ENCODE peak calls at places on chromosome X, in four cellular contexts. One of them, this sample, is unnamed.

GRCh38 chrX:155055494-155055893 is 15.4 kb downstream of the CMC4 start:
- DNase-seq in K562: no peak
- DNase-seq in GM12878: no peak
- DNase-seq in GM12891: no peak
- DNase-seq in this sample: no peak

GRCh38 chrX:151754042-151754419 is 19.5 kb downstream of the CNGA2 start:
- DNase-seq in K562: no peak
- DNase-seq in GM12891: no peak
- DNase-seq in GM12878: no peak
- DNase-seq in this sample: no peak

GRCh38 chrX:17655232-17656034 is 81.9 kb upstream of the SCML1 start:
- DNase-seq in K562: no peak
- DNase-seq in GM12891: no peak
- DNase-seq in GM12878: no peak
- DNase-seq in this sample: no peak

GRCh38 chrX:14776901-14777300 is 96.0 kb downstream of the FANCB start:
- DNase-seq in GM12878: no peak
- DNase-seq in K562: no peak
- DNase-seq in GM12891: no peak
- DNase-seq in this sample: no peak

GRCh38 chrX:97498093-97498492 is 614.4 kb downstream of the RPA4 start:
- DNase-seq in GM12878: no peak
- DNase-seq in K562: no peak
- DNase-seq in GM12891: no peak
- DNase-seq in this sample: no peak

GRCh38 chrX:38426785-38427184 is 74.4 kb downstream of the OTC start:
- DNase-seq in GM12891: no peak
- DNase-seq in GM12878: no peak
- DNase-seq in K562: no peak
- DNase-seq in this sample: no peak

GRCh38 chrX:47645530-47645929 is 4.8 kb downstream of the ELK1 start:
- DNase-seq in K562: no peak
- DNase-seq in GM12891: no peak
- DNase-seq in GM12878: no peak
- DNase-seq in this sample: no peak

GRCh38 chrX:138756234-138756633 is 44.7 kb upstream of the FGF13 start:
- DNase-seq in GM12891: no peak
- DNase-seq in K562: no peak
- DNase-seq in GM12878: no peak
- DNase-seq in this sample: no peak

GRCh38 chrX:22032084-22032483 is at the start of gene PHEX:
- DNase-seq in GM12891: no peak
- DNase-seq in GM12878: no peak
- DNase-seq in K562: no peak
- DNase-seq in this sample: no peak

GRCh38 chrX:155026420-155026726 is 271 bp upstream of the FUNDC2 start:
- DNase-seq in GM12878: no peak
- DNase-seq in K562: no peak
- DNase-seq in GM12891: no peak
- DNase-seq in this sample: no peak

GRCh38 chrX:115413246-115413878 is 123.8 kb downstream of the LUZP4 start:
- DNase-seq in K562: no peak
- DNase-seq in GM12878: no peak
- DNase-seq in GM12891: no peak
- DNase-seq in this sample: no peak

GRCh38 chrX:120741452-120741851 is 111.6 kb upstream of the C1GALT1C1 start:
- DNase-seq in GM12878: no peak
- DNase-seq in K562: no peak
- DNase-seq in GM12891: no peak
- DNase-seq in this sample: no peak

GRCh38 chrX:130952266-130953043 is 49.4 kb upstream of the ENOX2 start:
- DNase-seq in K562: peak
- DNase-seq in GM12878: no peak
- DNase-seq in GM12891: no peak
- DNase-seq in this sample: no peak

GRCh38 chrX:17802756-17803155 is 58.3 kb downstream of the RAI2 start:
- DNase-seq in GM12891: no peak
- DNase-seq in K562: no peak
- DNase-seq in GM12878: no peak
- DNase-seq in this sample: no peak

GRCh38 chrX:92260102-92260501 is 480.9 kb downstream of the PCDH11X start:
- DNase-seq in GM12891: no peak
- DNase-seq in K562: no peak
- DNase-seq in GM12878: no peak
- DNase-seq in this sample: no peak

GRCh38 chrX:125131146-125131545 is 188.5 kb upstream of the TEX13C start:
- DNase-seq in K562: no peak
- DNase-seq in GM12878: no peak
- DNase-seq in GM12891: no peak
- DNase-seq in this sample: no peak

GRCh38 chrX:130295519-130296314 is 27.0 kb upstream of the ZNF280C start:
- DNase-seq in K562: no peak
- DNase-seq in GM12878: no peak
- DNase-seq in GM12891: no peak
- DNase-seq in this sample: no peak

GRCh38 chrX:9542106-9542764 is 77.4 kb downstream of the TBL1X start:
- DNase-seq in K562: no peak
- DNase-seq in GM12891: no peak
- DNase-seq in GM12878: no peak
- DNase-seq in this sample: no peak

GRCh38 chrX:118961866-118962560 is 12.4 kb upstream of the LONRF3 start:
- DNase-seq in GM12878: no peak
- DNase-seq in K562: no peak
- DNase-seq in GM12891: no peak
- DNase-seq in this sample: no peak

GRCh38 chrX:49247346-49247745 is 12.1 kb downstream of the CCDC22 start:
- DNase-seq in GM12878: no peak
- DNase-seq in GM12891: no peak
- DNase-seq in K562: no peak
- DNase-seq in this sample: no peak

GRCh38 chrX:110180176-110180927 is 137.5 kb downstream of the AMMECR1 start:
- DNase-seq in GM12891: no peak
- DNase-seq in GM12878: no peak
- DNase-seq in K562: no peak
- DNase-seq in this sample: no peak

GRCh38 chrX:131778269-131779218 is 234.7 kb downstream of the OR13H1 start:
- DNase-seq in GM12891: no peak
- DNase-seq in K562: no peak
- DNase-seq in GM12878: peak
- DNase-seq in this sample: peak

GRCh38 chrX:2588049-2588448 is 87.3 kb upstream of the DHRSX start:
- DNase-seq in GM12878: no peak
- DNase-seq in K562: no peak
- DNase-seq in GM12891: no peak
- DNase-seq in this sample: no peak

GRCh38 chrX:96314974-96315373 is 369.7 kb upstream of the DIAPH2 start:
- DNase-seq in GM12878: no peak
- DNase-seq in GM12891: no peak
- DNase-seq in K562: no peak
- DNase-seq in this sample: no peak

GRCh38 chrX:130024127-130024526 is 41.7 kb downstream of the BCORL1 start:
- DNase-seq in GM12878: peak
- DNase-seq in GM12891: peak
- DNase-seq in K562: peak
- DNase-seq in this sample: peak

GRCh38 chrX:9227276-9227675 is 193.3 kb upstream of the FAM9B start:
- DNase-seq in GM12878: no peak
- DNase-seq in K562: no peak
- DNase-seq in GM12891: no peak
- DNase-seq in this sample: no peak

GRCh38 chrX:115679460-115679859 is 118.5 kb downstream of the PLS3 start:
- DNase-seq in GM12891: no peak
- DNase-seq in K562: peak
- DNase-seq in GM12878: no peak
- DNase-seq in this sample: no peak

GRCh38 chrX:28910501-28910900 is 323.3 kb downstream of the IL1RAPL1 start:
- DNase-seq in K562: no peak
- DNase-seq in GM12878: no peak
- DNase-seq in GM12891: no peak
- DNase-seq in this sample: no peak

GRCh38 chrX:48468247-48468671 is 1.8 kb downstream of the SLC38A5 start:
- DNase-seq in GM12891: peak
- DNase-seq in GM12878: no peak
- DNase-seq in K562: peak
- DNase-seq in this sample: peak

GRCh38 chrX:134396174-134396573 is 63.8 kb upstream of the HPRT1 start:
- DNase-seq in GM12891: no peak
- DNase-seq in GM12878: no peak
- DNase-seq in K562: peak
- DNase-seq in this sample: no peak

GRCh38 chrX:112734250-112734649 is 54.5 kb upstream of the LHFPL1 start:
- DNase-seq in GM12891: no peak
- DNase-seq in GM12878: no peak
- DNase-seq in K562: no peak
- DNase-seq in this sample: peak

GRCh38 chrX:145190801-145191389 is 56.4 kb upstream of the SPANXN1 start:
- DNase-seq in GM12878: no peak
- DNase-seq in K562: no peak
- DNase-seq in GM12891: no peak
- DNase-seq in this sample: no peak

GRCh38 chrX:115449742-115450141 is 111.2 kb upstream of the PLS3 start:
- DNase-seq in K562: no peak
- DNase-seq in GM12878: no peak
- DNase-seq in GM12891: no peak
- DNase-seq in this sample: no peak

GRCh38 chrX:123425904-123426303 is 241.8 kb downstream of the GRIA3 start:
- DNase-seq in GM12878: no peak
- DNase-seq in K562: no peak
- DNase-seq in GM12891: no peak
- DNase-seq in this sample: no peak

DNA sequence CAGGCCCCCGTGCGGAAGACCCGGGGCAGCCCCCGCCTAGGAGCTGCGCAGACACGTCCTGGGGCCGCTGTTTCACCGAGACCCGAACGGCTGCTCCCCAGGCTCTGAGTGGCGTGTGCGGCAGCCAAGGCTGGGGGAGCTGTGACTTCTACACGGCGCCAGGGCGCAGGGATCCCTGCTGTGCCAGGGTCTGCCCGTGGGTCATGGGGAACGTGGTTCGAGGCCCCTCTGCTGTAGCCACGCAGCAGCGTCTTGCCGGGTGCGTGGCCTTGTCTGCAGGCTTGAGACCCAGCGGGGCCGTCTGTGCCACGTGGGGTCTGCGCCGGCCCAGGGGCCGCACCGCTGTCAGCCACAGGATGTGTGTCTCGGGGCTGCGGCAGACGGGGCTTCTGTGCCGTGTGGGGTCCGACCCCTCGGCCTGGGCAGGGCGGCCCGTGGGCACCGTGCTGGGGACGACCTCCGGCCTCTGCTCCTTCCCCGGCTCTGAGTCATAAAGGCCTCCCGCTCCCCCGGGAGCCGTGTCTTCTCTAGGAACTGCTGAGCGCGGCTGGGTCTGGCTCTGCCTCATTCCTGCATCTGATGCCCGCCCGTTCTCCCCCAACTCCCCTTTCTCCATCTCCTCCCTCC is 12.7 kb upstream of the GTPBP6 start:
- DNase-seq in GM12891: no peak
- DNase-seq in K562: no peak
- DNase-seq in GM12878: no peak
- DNase-seq in this sample: no peak
- TF ChIP-seq SPI1 in GM12891: no peak
- TF ChIP-seq SPI1 in K562: no peak
- TF ChIP-seq SPI1 in GM12878: no peak
- TF ChIP-seq SPI1 in this sample: no peak

DNA sequence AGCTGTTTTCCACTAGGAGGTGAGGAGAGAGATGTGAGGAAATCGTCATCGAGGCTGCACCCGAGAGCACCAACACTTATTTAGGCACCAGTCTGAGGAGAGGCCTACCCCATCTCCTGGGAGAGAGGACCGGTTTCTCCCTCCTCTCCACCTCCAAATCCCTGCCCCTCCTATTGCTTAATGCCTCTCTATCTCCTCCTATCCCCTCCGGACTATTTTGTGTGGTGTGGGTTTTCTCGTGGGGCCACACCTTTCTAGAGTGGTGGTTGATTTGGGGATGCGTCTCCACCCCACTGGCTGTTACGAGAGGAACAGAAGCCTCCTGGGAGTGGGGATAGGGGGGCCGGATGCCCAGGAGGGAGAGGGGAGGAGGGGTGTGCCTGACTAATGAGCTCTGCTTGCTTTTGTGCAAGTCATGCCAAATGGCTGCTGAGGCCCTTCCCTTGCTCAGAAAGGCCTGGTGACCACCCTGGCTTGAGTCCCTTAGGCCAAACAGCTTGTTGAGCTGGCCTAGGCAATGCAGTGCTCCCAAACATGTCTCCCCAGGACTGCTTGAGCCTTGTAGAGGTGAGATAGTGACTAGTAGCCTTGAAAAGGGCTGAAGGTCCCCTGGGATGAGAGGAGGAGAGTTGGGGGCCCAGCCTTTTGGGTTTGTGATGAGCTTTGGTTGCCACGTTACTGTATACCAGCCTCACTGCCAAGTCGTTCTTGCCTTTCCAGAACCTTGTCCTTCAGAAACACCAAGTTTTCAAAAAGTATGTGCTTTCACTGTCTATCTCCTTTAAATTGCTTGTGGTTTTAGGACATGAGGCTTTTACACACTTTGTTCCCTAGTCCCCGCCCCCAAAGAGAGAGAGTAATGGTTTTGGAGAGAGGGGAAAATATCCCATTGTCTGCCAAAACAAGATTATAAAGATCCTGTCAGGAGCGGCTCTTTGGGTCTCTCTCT is 1.2 kb downstream of the MSN start:
- DNase-seq in GM12878: peak
- DNase-seq in K562: peak
- DNase-seq in GM12891: no peak
- DNase-seq in this sample: peak
- TF ChIP-seq SPI1 in GM12878: no peak
- TF ChIP-seq SPI1 in K562: no peak
- TF ChIP-seq SPI1 in GM12891: no peak
- TF ChIP-seq SPI1 in this sample: no peak

GRCh38 chrX:41276661-41277506 is 57.1 kb upstream of the DDX3X start:
- DNase-seq in GM12891: no peak
- DNase-seq in GM12878: no peak
- DNase-seq in K562: no peak
- DNase-seq in this sample: no peak
- TF ChIP-seq SPI1 in GM12891: no peak
- TF ChIP-seq SPI1 in GM12878: no peak
- TF ChIP-seq SPI1 in K562: no peak
- TF ChIP-seq SPI1 in this sample: no peak

GRCh38 chrX:12138366-12139313 is at the start of gene FRMPD4:
- DNase-seq in GM12891: peak
- DNase-seq in K562: no peak
- DNase-seq in GM12878: no peak
- DNase-seq in this sample: no peak
- TF ChIP-seq SPI1 in GM12891: no peak
- TF ChIP-seq SPI1 in K562: no peak
- TF ChIP-seq SPI1 in GM12878: no peak
- TF ChIP-seq SPI1 in this sample: no peak

GRCh38 chrX:44306336-44306735 is 37.1 kb downstream of the EFHC2 start:
- DNase-seq in GM12878: no peak
- DNase-seq in GM12891: no peak
- DNase-seq in K562: no peak
- DNase-seq in this sample: no peak
- TF ChIP-seq SPI1 in GM12878: no peak
- TF ChIP-seq SPI1 in GM12891: no peak
- TF ChIP-seq SPI1 in K562: no peak
- TF ChIP-seq SPI1 in this sample: no peak

GRCh38 chrX:77930581-77930980 is 20.1 kb downstream of the ATP7A start:
- DNase-seq in GM12891: no peak
- DNase-seq in K562: no peak
- DNase-seq in GM12878: no peak
- DNase-seq in this sample: no peak
- TF ChIP-seq SPI1 in GM12891: no peak
- TF ChIP-seq SPI1 in K562: no peak
- TF ChIP-seq SPI1 in GM12878: no peak
- TF ChIP-seq SPI1 in this sample: peak